ENCODE peak calls at places on chromosomes 5 and 9, in four cellular contexts. One of them, this sample, is unnamed.

GRCh38 chr5:157026789-157027424 is 32.0 kb downstream of the HAVCR1 start:
- DNase-seq in fibroblast of lung: no peak
- DNase-seq in left lung: no peak
- DNase-seq in tibial artery: no peak
- DNase-seq in this sample: no peak

GRCh38 chr5:73154607-73155006 is 18.4 kb upstream of the TMEM174 start:
- DNase-seq in fibroblast of lung: no peak
- DNase-seq in left lung: no peak
- DNase-seq in tibial artery: no peak
- DNase-seq in this sample: no peak

GRCh38 chr5:90474235-90475107 is at the start of the genes MBLAC2 and POLR3G:
- DNase-seq in fibroblast of lung: peak
- DNase-seq in left lung: peak
- DNase-seq in tibial artery: peak
- DNase-seq in this sample: peak

GRCh38 chr5:55232194-55232984 is 1.0 kb downstream of the CCNO start:
- DNase-seq in fibroblast of lung: no peak
- DNase-seq in left lung: no peak
- DNase-seq in tibial artery: no peak
- DNase-seq in this sample: no peak

GRCh38 chr9:111632051-111632450 is 917 bp downstream of the DNAJC25 start:
- DNase-seq in fibroblast of lung: peak
- DNase-seq in left lung: no peak
- DNase-seq in tibial artery: no peak
- DNase-seq in this sample: no peak

GRCh38 chr9:115327441-115328122 is 209.6 kb upstream of the TNC start:
- DNase-seq in fibroblast of lung: no peak
- DNase-seq in left lung: no peak
- DNase-seq in tibial artery: no peak
- DNase-seq in this sample: peak

GRCh38 chr9:113602126-113603119 is 138.9 kb downstream of the RGS3 start:
- DNase-seq in fibroblast of lung: peak
- DNase-seq in left lung: peak
- DNase-seq in tibial artery: peak
- DNase-seq in this sample: peak

GRCh38 chr5:145978171-145978570 is 41.8 kb downstream of the SH3RF2 start:
- DNase-seq in fibroblast of lung: no peak
- DNase-seq in left lung: no peak
- DNase-seq in tibial artery: no peak
- DNase-seq in this sample: no peak

GRCh38 chr9:124949387-124949786 is 8.5 kb upstream of the GOLGA1 start:
- DNase-seq in fibroblast of lung: no peak
- DNase-seq in left lung: no peak
- DNase-seq in tibial artery: no peak
- DNase-seq in this sample: no peak

GRCh38 chr5:43192558-43193170 is 639 bp downstream of the NIM1K start:
- DNase-seq in fibroblast of lung: peak
- DNase-seq in left lung: no peak
- DNase-seq in tibial artery: no peak
- DNase-seq in this sample: peak

GRCh38 chr9:93081931-93082330 is 14.1 kb upstream of the CARD19 start:
- DNase-seq in fibroblast of lung: peak
- DNase-seq in left lung: peak
- DNase-seq in tibial artery: no peak
- DNase-seq in this sample: peak

GRCh38 chr9:132806306-132806705 is 71.8 kb downstream of the AK8 start:
- DNase-seq in fibroblast of lung: no peak
- DNase-seq in left lung: no peak
- DNase-seq in tibial artery: no peak
- DNase-seq in this sample: no peak

GRCh38 chr5:80318212-80318611 is 1.6 kb upstream of the SPZ1 start:
- DNase-seq in fibroblast of lung: peak
- DNase-seq in left lung: no peak
- DNase-seq in tibial artery: no peak
- DNase-seq in this sample: peak

GRCh38 chr5:12292610-12293204 is 388.5 kb upstream of the CTNND2 start:
- DNase-seq in fibroblast of lung: no peak
- DNase-seq in left lung: no peak
- DNase-seq in tibial artery: no peak
- DNase-seq in this sample: no peak

GRCh38 chr9:8760000-8760767 is 960.6 kb upstream of the DMAC1 start:
- DNase-seq in fibroblast of lung: no peak
- DNase-seq in left lung: no peak
- DNase-seq in tibial artery: no peak
- DNase-seq in this sample: no peak

GRCh38 chr5:172186114-172186695 is 1.8 kb downstream of the STK10 start:
- DNase-seq in fibroblast of lung: no peak
- DNase-seq in left lung: no peak
- DNase-seq in tibial artery: no peak
- DNase-seq in this sample: no peak

GRCh38 chr5:140713562-140714094 is 13.4 kb downstream of the ZMAT2 start:
- DNase-seq in fibroblast of lung: no peak
- DNase-seq in left lung: no peak
- DNase-seq in tibial artery: no peak
- DNase-seq in this sample: no peak

GRCh38 chr5:78792342-78793055 is 143.9 kb upstream of the LHFPL2 start:
- DNase-seq in fibroblast of lung: no peak
- DNase-seq in left lung: no peak
- DNase-seq in tibial artery: no peak
- DNase-seq in this sample: no peak

GRCh38 chr5:78791416-78792100 is 143.0 kb upstream of the LHFPL2 start:
- DNase-seq in fibroblast of lung: no peak
- DNase-seq in left lung: no peak
- DNase-seq in tibial artery: no peak
- DNase-seq in this sample: no peak

GRCh38 chr5:78795757-78796156 is 147.2 kb upstream of the LHFPL2 start:
- DNase-seq in fibroblast of lung: no peak
- DNase-seq in left lung: no peak
- DNase-seq in tibial artery: no peak
- DNase-seq in this sample: no peak

GRCh38 chr5:78794693-78795215 is 146.2 kb upstream of the LHFPL2 start:
- DNase-seq in fibroblast of lung: no peak
- DNase-seq in left lung: no peak
- DNase-seq in tibial artery: no peak
- DNase-seq in this sample: no peak

GRCh38 chr5:78793907-78794687 is 145.5 kb upstream of the LHFPL2 start:
- DNase-seq in fibroblast of lung: peak
- DNase-seq in left lung: no peak
- DNase-seq in tibial artery: no peak
- DNase-seq in this sample: no peak
- H3K4me3 ChIP-seq in fibroblast of lung: no peak
- H3K4me3 ChIP-seq in left lung: no peak
- H3K4me3 ChIP-seq in tibial artery: no peak
- H3K4me3 ChIP-seq in this sample: no peak

GRCh38 chr9:5429873-5430564 is 7.7 kb downstream of the PLGRKT start:
- DNase-seq in fibroblast of lung: no peak
- DNase-seq in left lung: no peak
- DNase-seq in tibial artery: no peak
- DNase-seq in this sample: no peak

GRCh38 chr9:5427005-5427404 is 10.7 kb downstream of the PLGRKT start:
- DNase-seq in fibroblast of lung: no peak
- DNase-seq in left lung: no peak
- DNase-seq in tibial artery: no peak
- DNase-seq in this sample: no peak

GRCh38 chr9:5430912-5431311 is 6.8 kb downstream of the PLGRKT start:
- DNase-seq in fibroblast of lung: no peak
- DNase-seq in left lung: no peak
- DNase-seq in tibial artery: no peak
- DNase-seq in this sample: no peak

GRCh38 chr9:5428172-5428571 is 9.6 kb downstream of the PLGRKT start:
- DNase-seq in fibroblast of lung: no peak
- DNase-seq in left lung: no peak
- DNase-seq in tibial artery: no peak
- DNase-seq in this sample: no peak

DNA sequence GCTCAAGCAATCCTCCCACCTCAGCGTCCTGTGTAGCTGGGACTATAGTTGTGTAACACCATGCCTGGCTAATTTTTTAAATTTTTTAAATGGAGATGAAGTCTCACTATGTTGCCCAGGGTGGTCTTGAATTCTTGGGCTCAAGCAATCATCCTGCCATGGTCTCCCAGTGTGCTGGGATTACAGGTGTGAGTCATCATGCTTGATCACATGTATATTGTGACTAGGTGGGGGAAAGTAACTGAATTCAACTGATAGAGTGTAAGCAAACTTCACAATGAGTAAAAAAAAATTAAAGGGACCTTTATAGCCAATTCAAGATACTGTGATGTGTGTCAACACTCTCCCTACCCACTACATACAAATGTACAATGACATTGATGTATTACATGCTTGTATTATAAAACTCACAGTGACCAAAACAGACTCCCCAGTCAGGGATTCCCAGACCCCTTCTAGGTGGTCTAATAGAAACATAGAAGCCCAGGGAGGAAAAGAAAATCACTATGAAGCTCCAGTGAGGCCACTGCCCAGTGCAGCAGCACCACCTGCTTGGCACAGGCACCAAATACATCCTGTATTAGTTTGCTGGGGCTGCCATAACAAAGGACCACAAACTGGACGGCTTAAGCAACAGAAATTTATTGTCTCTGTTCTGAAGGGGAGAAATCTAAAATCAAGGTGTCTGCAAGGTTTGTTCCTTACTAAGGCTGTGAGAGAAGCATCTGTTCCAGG is 8.8 kb downstream of the PLGRKT start:
- DNase-seq in fibroblast of lung: no peak
- DNase-seq in left lung: no peak
- DNase-seq in tibial artery: no peak
- DNase-seq in this sample: no peak
- TF ChIP-seq CTCF in fibroblast of lung: no peak
- TF ChIP-seq CTCF in left lung: no peak
- TF ChIP-seq CTCF in tibial artery: no peak
- TF ChIP-seq CTCF in this sample: no peak

GRCh38 chr5:143583385-143583784 is 179.9 kb upstream of the NR3C1 start:
- DNase-seq in fibroblast of lung: no peak
- DNase-seq in left lung: no peak
- DNase-seq in tibial artery: no peak
- DNase-seq in this sample: no peak

GRCh38 chr5:143582176-143582575 is 178.7 kb upstream of the NR3C1 start:
- DNase-seq in fibroblast of lung: no peak
- DNase-seq in left lung: no peak
- DNase-seq in tibial artery: no peak
- DNase-seq in this sample: no peak

GRCh38 chr5:143582869-143583268 is 179.4 kb upstream of the NR3C1 start:
- DNase-seq in fibroblast of lung: peak
- DNase-seq in left lung: no peak
- DNase-seq in tibial artery: no peak
- DNase-seq in this sample: no peak

GRCh38 chr5:143581148-143581547 is 177.7 kb upstream of the NR3C1 start:
- DNase-seq in fibroblast of lung: no peak
- DNase-seq in left lung: no peak
- DNase-seq in tibial artery: no peak
- DNase-seq in this sample: no peak

GRCh38 chr5:143581649-143582048 is 178.2 kb upstream of the NR3C1 start:
- DNase-seq in fibroblast of lung: no peak
- DNase-seq in left lung: no peak
- DNase-seq in tibial artery: no peak
- DNase-seq in this sample: no peak
- H3K4me3 ChIP-seq in fibroblast of lung: no peak
- H3K4me3 ChIP-seq in left lung: no peak
- H3K4me3 ChIP-seq in tibial artery: no peak
- H3K4me3 ChIP-seq in this sample: no peak

GRCh38 chr5:127367029-127367428 is 76.4 kb downstream of the MEGF10 start:
- DNase-seq in fibroblast of lung: no peak
- DNase-seq in left lung: no peak
- DNase-seq in tibial artery: no peak
- DNase-seq in this sample: no peak
- TF ChIP-seq CTCF in fibroblast of lung: no peak
- TF ChIP-seq CTCF in left lung: no peak
- TF ChIP-seq CTCF in tibial artery: no peak
- TF ChIP-seq CTCF in this sample: no peak

GRCh38 chr5:86929123-86929766 is 311.5 kb downstream of the COX7C start:
- DNase-seq in fibroblast of lung: no peak
- DNase-seq in left lung: no peak
- DNase-seq in tibial artery: no peak
- DNase-seq in this sample: no peak
- H3K4me3 ChIP-seq in fibroblast of lung: no peak
- H3K4me3 ChIP-seq in left lung: no peak
- H3K4me3 ChIP-seq in tibial artery: no peak
- H3K4me3 ChIP-seq in this sample: no peak

GRCh38 chr5:40017151-40017550 is 592.4 kb upstream of the DAB2 start:
- DNase-seq in fibroblast of lung: no peak
- DNase-seq in left lung: no peak
- DNase-seq in tibial artery: no peak
- DNase-seq in this sample: no peak

GRCh38 chr5:40022057-40022456 is 597.3 kb upstream of the DAB2 start:
- DNase-seq in fibroblast of lung: no peak
- DNase-seq in left lung: no peak
- DNase-seq in tibial artery: no peak
- DNase-seq in this sample: no peak

GRCh38 chr5:40017918-40018317 is 593.1 kb upstream of the DAB2 start:
- DNase-seq in fibroblast of lung: no peak
- DNase-seq in left lung: no peak
- DNase-seq in tibial artery: no peak
- DNase-seq in this sample: no peak

DNA sequence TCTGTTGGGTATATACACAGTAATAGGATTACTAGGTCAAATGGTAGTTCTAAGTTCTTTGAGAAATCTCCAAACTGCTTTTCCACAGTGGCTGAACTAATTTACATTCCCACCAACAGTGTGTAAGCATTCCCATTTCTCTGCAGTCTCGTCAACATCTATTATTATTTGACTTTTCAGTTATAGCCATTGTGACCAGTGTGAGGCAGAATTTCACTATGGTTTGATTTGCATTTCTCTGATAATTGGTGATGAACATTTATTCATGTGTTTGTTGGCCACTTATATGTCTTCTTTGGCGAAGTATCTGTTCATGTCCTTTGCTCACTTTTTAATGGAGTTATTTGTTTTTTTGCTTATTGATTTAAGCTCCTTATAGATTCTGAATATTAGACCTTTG is 596.2 kb upstream of the DAB2 start:
- DNase-seq in fibroblast of lung: peak
- DNase-seq in left lung: no peak
- DNase-seq in tibial artery: no peak
- DNase-seq in this sample: no peak
- TF ChIP-seq CTCF in fibroblast of lung: no peak
- TF ChIP-seq CTCF in left lung: no peak
- TF ChIP-seq CTCF in tibial artery: no peak
- TF ChIP-seq CTCF in this sample: no peak

GRCh38 chr9:14313951-14314423 is at the start of gene NFIB:
- DNase-seq in fibroblast of lung: peak
- DNase-seq in left lung: peak
- DNase-seq in tibial artery: peak
- DNase-seq in this sample: peak

GRCh38 chr9:14314424-14314928 is 535 bp upstream of the NFIB start:
- DNase-seq in fibroblast of lung: peak
- DNase-seq in left lung: peak
- DNase-seq in tibial artery: peak
- DNase-seq in this sample: peak

GRCh38 chr9:14313378-14313940 is 482 bp downstream of the NFIB start:
- DNase-seq in fibroblast of lung: peak
- DNase-seq in left lung: no peak
- DNase-seq in tibial artery: peak
- DNase-seq in this sample: no peak

GRCh38 chr9:14311940-14312572 is 1.9 kb downstream of the NFIB start:
- DNase-seq in fibroblast of lung: peak
- DNase-seq in left lung: no peak
- DNase-seq in tibial artery: no peak
- DNase-seq in this sample: no peak

GRCh38 chr9:14312721-14313377 is 1.1 kb downstream of the NFIB start:
- DNase-seq in fibroblast of lung: peak
- DNase-seq in left lung: no peak
- DNase-seq in tibial artery: peak
- DNase-seq in this sample: peak
- H3K4me3 ChIP-seq in fibroblast of lung: peak
- H3K4me3 ChIP-seq in left lung: peak
- H3K4me3 ChIP-seq in tibial artery: peak
- H3K4me3 ChIP-seq in this sample: peak